ENCODE peak calls at places on chromosomes 12 and 14, in five cellular contexts. V, I, M, X and B are unnamed samples.

GRCh38 chr12:66403746-66404145 is 101.5 kb downstream of the HELB start:
- DNase-seq in V (peak), I (no peak), M (no peak), X (no peak), B (no peak)

GRCh38 chr12:132593938-132594358 is 16.4 kb downstream of the LRCOL1 start:
- DNase-seq in V (peak), I (peak), M (peak), X (peak), B (peak)

GRCh38 chr14:76698631-76699030 is 62.6 kb upstream of the VASH1 start:
- DNase-seq in V (no peak), I (no peak), M (no peak), X (no peak), B (no peak)

GRCh38 chr12:13368971-13369370 is 172.4 kb downstream of the EMP1 start:
- DNase-seq in V (no peak), I (no peak), M (no peak), X (no peak), B (no peak)

GRCh38 chr12:52204095-52204930 is 12.5 kb upstream of the KRT80 start:
- DNase-seq in V (peak), I (peak), M (no peak), X (peak), B (no peak)

GRCh38 chr12:11628353-11628752 is 21.1 kb upstream of the ETV6 start:
- DNase-seq in V (no peak), I (no peak), M (no peak), X (no peak), B (no peak)

GRCh38 chr12:103791350-103791920 is 49.6 kb downstream of the NT5DC3 start:
- DNase-seq in V (no peak), I (no peak), M (no peak), X (no peak), B (no peak)

GRCh38 chr12:130949806-130950205 is 3.9 kb upstream of the ADGRD1 start:
- DNase-seq in V (no peak), I (no peak), M (no peak), X (no peak), B (no peak)

GRCh38 chr12:99111600-99111999 is 466.5 kb downstream of the APAF1 start:
- DNase-seq in V (no peak), I (no peak), M (peak), X (no peak), B (no peak)

GRCh38 chr12:123449103-123449736 is 8.7 kb upstream of the SNRNP35 start:
- DNase-seq in V (no peak), I (no peak), M (no peak), X (no peak), B (no peak)

GRCh38 chr14:96126339-96126770 is 78.3 kb upstream of the BDKRB2 start:
- DNase-seq in V (no peak), I (no peak), M (no peak), X (no peak), B (no peak)

GRCh38 chr12:111828338-111828979 is 13.6 kb upstream of the MAPKAPK5 start:
- DNase-seq in V (no peak), I (no peak), M (no peak), X (no peak), B (no peak)

GRCh38 chr14:85764809-85765208 is 234.9 kb downstream of the FLRT2 start:
- DNase-seq in V (no peak), I (peak), M (no peak), X (no peak), B (no peak)

GRCh38 chr12:113138826-113139225 is 3.3 kb upstream of the RASAL1 start:
- DNase-seq in V (no peak), I (no peak), M (no peak), X (no peak), B (no peak)

GRCh38 chr14:59427653-59428578 is 37.3 kb downstream of the GPR135 start:
- DNase-seq in V (no peak), I (no peak), M (no peak), X (no peak), B (no peak)

GRCh38 chr12:65825573-65826512 is 1.6 kb downstream of the HMGA2 start:
- DNase-seq in V (no peak), I (no peak), M (no peak), X (peak), B (peak)

GRCh38 chr12:91065377-91065776 is 7.6 kb upstream of the KERA start:
- DNase-seq in V (no peak), I (no peak), M (no peak), X (no peak), B (no peak)

GRCh38 chr14:93286212-93286890 is 46.5 kb downstream of the BTBD7 start:
- DNase-seq in V (no peak), I (no peak), M (no peak), X (no peak), B (no peak)

GRCh38 chr12:66086001-66086400 is 44.5 kb downstream of the LLPH start:
- DNase-seq in V (no peak), I (no peak), M (no peak), X (no peak), B (no peak)

GRCh38 chr12:108819920-108820699 is 37.3 kb downstream of the SSH1 start:
- DNase-seq in V (no peak), I (no peak), M (no peak), X (no peak), B (no peak)

GRCh38 chr14:92637228-92637627 is 111.2 kb downstream of the LGMN start:
- DNase-seq in V (no peak), I (peak), M (no peak), X (no peak), B (peak)

GRCh38 chr12:45407188-45407850 is 191.4 kb downstream of the ANO6 start:
- DNase-seq in V (peak), I (no peak), M (no peak), X (no peak), B (no peak)

GRCh38 chr12:76119887-76120286 is 35.4 kb upstream of the NAP1L1 start:
- DNase-seq in V (no peak), I (no peak), M (no peak), X (no peak), B (no peak)

GRCh38 chr12:19546027-19546426 is 106.7 kb downstream of the AEBP2 start:
- DNase-seq in V (peak), I (no peak), M (no peak), X (no peak), B (no peak)

GRCh38 chr14:56490379-56490778 is 89.2 kb upstream of the TMEM260 start:
- DNase-seq in V (peak), I (peak), M (no peak), X (no peak), B (no peak)

GRCh38 chr14:56491299-56492285 is 88.0 kb upstream of the TMEM260 start:
- DNase-seq in V (peak), I (peak), M (peak), X (no peak), B (peak)

GRCh38 chr14:56488306-56488705 is 91.3 kb upstream of the TMEM260 start:
- DNase-seq in V (peak), I (no peak), M (no peak), X (no peak), B (no peak)

GRCh38 chr14:56487761-56488160 is 91.8 kb upstream of the TMEM260 start:
- DNase-seq in V (peak), I (no peak), M (no peak), X (no peak), B (no peak)

DNA sequence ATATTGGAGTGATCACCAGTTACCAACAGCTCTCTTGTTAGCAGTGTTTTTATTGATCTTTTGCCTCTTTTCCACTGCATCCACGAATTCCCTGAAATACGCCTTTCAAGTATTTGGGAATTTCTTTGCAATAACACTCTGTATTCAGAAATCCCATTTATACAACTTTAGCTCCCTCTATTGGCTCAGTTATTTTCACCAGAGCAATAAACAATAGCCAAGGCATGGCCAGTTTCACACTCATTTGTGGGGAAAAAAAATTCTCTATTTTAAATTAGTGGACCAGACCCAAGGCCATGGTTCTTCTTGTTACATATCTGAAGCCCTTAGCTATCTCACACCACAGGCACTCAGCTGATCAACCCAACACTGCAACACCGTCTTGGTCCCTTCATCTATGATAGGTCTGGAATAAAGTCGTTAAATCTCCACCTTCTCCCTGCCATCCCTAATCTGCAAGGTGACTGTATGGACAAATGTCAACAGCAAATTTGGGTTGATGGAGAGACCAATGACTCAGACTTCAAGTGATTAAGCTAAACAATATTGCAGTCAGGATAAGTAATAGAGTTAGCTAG is 92.4 kb upstream of the TMEM260 start:
- DNase-seq in V (peak), I (peak), M (no peak), X (no peak), B (no peak)
- TF ChIP-seq CTCF in V (peak), I (peak), M (peak), X (peak), B (peak)

GRCh38 chr14:23951590-23952143 is 1.9 kb upstream of the DHRS4 start:
- DNase-seq in V (no peak), I (no peak), M (no peak), X (no peak), B (no peak)
- TF ChIP-seq CTCF in V (no peak), I (no peak), M (no peak), X (no peak), B (no peak)

GRCh38 chr12:120628919-120629318 is 11.5 kb upstream of the CABP1 start:
- DNase-seq in V (no peak), I (no peak), M (peak), X (peak), B (peak)
- TF ChIP-seq CTCF in V (no peak), I (peak), M (no peak), X (no peak), B (no peak)

DNA sequence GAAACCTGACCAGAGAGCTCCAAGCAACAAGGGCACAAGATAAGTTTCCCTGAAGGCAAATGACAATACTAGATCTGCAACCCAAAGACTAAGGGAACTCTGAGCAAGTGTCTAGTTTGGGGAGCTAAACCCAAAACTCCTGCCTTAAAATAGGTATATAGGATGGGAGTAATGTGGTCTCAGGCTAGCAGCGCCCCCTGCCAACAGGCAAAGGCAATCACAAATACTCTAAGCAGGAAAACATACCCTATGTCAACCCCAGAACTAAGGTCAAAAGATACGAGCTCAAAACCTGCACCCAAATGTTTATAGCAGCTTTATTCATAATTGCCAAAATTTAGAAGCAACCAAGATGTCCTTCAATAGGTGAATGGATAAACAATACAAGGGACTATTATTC is 218.8 kb downstream of the ITPR2 start:
- DNase-seq in V (peak), I (no peak), M (peak), X (no peak), B (peak)
- TF ChIP-seq CTCF in V (peak), I (peak), M (peak), X (peak), B (peak)